ENCODE peak calls at places on chromosomes 12 and 14, in nine cellular contexts. A is A549, F is gastrocnemius medialis, K is testis, Y is right lobe of liver, V is breast epithelium, M is adrenal gland, G is IMR-90, H is uterus. P is an unnamed sample. For H3K4me1, the result is how much of the 10 kb centered on the place peaks cover.

GRCh38 chr12:31106101-31106803 is 32.6 kb downstream of the DDX11 start:
- DNase-seq in A (no peak), F (no peak), K (no peak), Y (no peak), V (no peak), M (no peak), G (no peak), H (no peak), P (no peak)

GRCh38 chr14:22213110-22213509 is 375.9 kb downstream of the DAD1 start:
- DNase-seq in A (no peak), F (no peak), K (no peak), Y (no peak), V (no peak), M (no peak), G (peak), H (no peak), P (no peak)

GRCh38 chr12:107449891-107450290 is 235.7 kb upstream of the PWP1 start:
- DNase-seq in A (no peak), F (no peak), K (no peak), Y (no peak), V (no peak), M (no peak), G (peak), H (no peak), P (no peak)

GRCh38 chr12:3145036-3145435 is 67.9 kb downstream of the TSPAN9 start:
- DNase-seq in A (no peak), F (no peak), K (peak), Y (peak), V (no peak), M (peak), G (no peak), H (no peak), P (peak)

GRCh38 chr12:132124766-132125425 is 19.2 kb downstream of the DDX51 start:
- DNase-seq in A (no peak), F (no peak), K (peak), Y (no peak), V (no peak), M (no peak), G (no peak), H (no peak), P (no peak)

GRCh38 chr12:27343255-27344000 is 10.8 kb downstream of the BMAL2 start:
- DNase-seq in A (peak), F (no peak), K (no peak), Y (no peak), V (no peak), M (no peak), G (peak), H (no peak), P (no peak)

GRCh38 chr12:58169826-58170225 is 228.5 kb downstream of the ATP23 start:
- DNase-seq in A (no peak), F (no peak), K (no peak), Y (no peak), V (no peak), M (no peak), G (no peak), H (no peak), P (no peak)

GRCh38 chr12:111942557-111942956 is 70.4 kb downstream of the TMEM116 start:
- DNase-seq in A (peak), F (no peak), K (no peak), Y (no peak), V (no peak), M (peak), G (peak), H (no peak), P (no peak)

GRCh38 chr12:127272864-127273263 is 994.1 kb upstream of the TMEM132C start:
- DNase-seq in A (no peak), F (no peak), K (no peak), Y (no peak), V (no peak), M (no peak), G (peak), H (no peak), P (no peak)

GRCh38 chr12:130115646-130116045 is 46.6 kb upstream of the FZD10 start:
- DNase-seq in A (no peak), F (no peak), K (no peak), Y (no peak), V (no peak), M (no peak), G (no peak), H (no peak), P (no peak)

GRCh38 chr14:49594347-49595089 is 4.2 kb upstream of the LRR1 start:
- DNase-seq in A (peak), F (no peak), K (no peak), Y (peak), V (no peak), M (peak), G (peak), H (no peak), P (no peak)

GRCh38 chr14:50955373-50956043 is 11.2 kb upstream of the PYGL start:
- DNase-seq in A (peak), F (peak), K (peak), Y (peak), V (peak), M (peak), G (peak), H (peak), P (peak)

GRCh38 chr12:50249464-50250229 is 33.7 kb downstream of the LIMA1 start:
- DNase-seq in A (no peak), F (no peak), K (no peak), Y (no peak), V (no peak), M (no peak), G (no peak), H (no peak), P (no peak)

GRCh38 chr12:25436206-25436912 is 116.7 kb downstream of the LMNTD1 start:
- DNase-seq in A (peak), F (no peak), K (peak), Y (no peak), V (no peak), M (peak), G (peak), H (peak), P (no peak)

GRCh38 chr12:27779416-27779815 is 617 bp upstream of the KLHL42 start:
- DNase-seq in A (peak), F (no peak), K (peak), Y (no peak), V (no peak), M (peak), G (no peak), H (peak), P (peak)

GRCh38 chr12:106157802-106158201 is 19.0 kb upstream of the NUAK1 start:
- DNase-seq in A (no peak), F (no peak), K (no peak), Y (no peak), V (no peak), M (no peak), G (no peak), H (no peak), P (no peak)

GRCh38 chr14:68978550-68978911 is 571 bp downstream of the ACTN1 start:
- DNase-seq in A (no peak), F (peak), K (peak), Y (peak), V (peak), M (peak), G (no peak), H (peak), P (peak)

GRCh38 chr14:69318241-69318640 is 58.3 kb downstream of the GALNT16 start:
- DNase-seq in A (no peak), F (no peak), K (no peak), Y (no peak), V (no peak), M (peak), G (peak), H (peak), P (no peak)

GRCh38 chr12:29711381-29711780 is 72.4 kb downstream of the TMTC1 start:
- DNase-seq in A (no peak), F (no peak), K (no peak), Y (no peak), V (no peak), M (no peak), G (no peak), H (no peak), P (no peak)

GRCh38 chr14:52329678-52330376 is 15.7 kb downstream of the PTGER2 start:
- DNase-seq in A (no peak), F (no peak), K (no peak), Y (no peak), V (no peak), M (no peak), G (no peak), H (no peak), P (no peak)

GRCh38 chr14:64196668-64197411 is 97.3 kb downstream of the ESR2 start:
- DNase-seq in A (no peak), F (no peak), K (peak), Y (no peak), V (no peak), M (peak), G (peak), H (no peak), P (peak)

GRCh38 chr12:120439646-120440247 is 1.8 kb downstream of the COX6A1 start:
- DNase-seq in A (peak), F (peak), K (peak), Y (peak), V (peak), M (peak), G (peak), H (peak), P (no peak)

GRCh38 chr12:79782197-79782890 is 91.6 kb upstream of the PAWR start:
- DNase-seq in A (peak), F (no peak), K (no peak), Y (no peak), V (no peak), M (no peak), G (peak), H (no peak), P (no peak)

GRCh38 chr12:123670882-123671728 is at the start of gene TCTN2:
- DNase-seq in A (peak), F (peak), K (peak), Y (peak), V (peak), M (peak), G (peak), H (peak), P (peak)

GRCh38 chr14:31387091-31387490 is 33.3 kb downstream of the HEATR5A start:
- DNase-seq in A (no peak), F (no peak), K (no peak), Y (no peak), V (no peak), M (no peak), G (no peak), H (no peak), P (no peak)

GRCh38 chr14:97218336-97218712 is 421.1 kb downstream of the VRK1 start:
- DNase-seq in A (no peak), F (no peak), K (no peak), Y (no peak), V (no peak), M (no peak), G (no peak), H (no peak), P (no peak)
- H3K4me3 ChIP-seq in A (peak), F (no peak), K (peak), Y (peak), V (peak), M (no peak), G (no peak), H (no peak), P (peak)

DNA sequence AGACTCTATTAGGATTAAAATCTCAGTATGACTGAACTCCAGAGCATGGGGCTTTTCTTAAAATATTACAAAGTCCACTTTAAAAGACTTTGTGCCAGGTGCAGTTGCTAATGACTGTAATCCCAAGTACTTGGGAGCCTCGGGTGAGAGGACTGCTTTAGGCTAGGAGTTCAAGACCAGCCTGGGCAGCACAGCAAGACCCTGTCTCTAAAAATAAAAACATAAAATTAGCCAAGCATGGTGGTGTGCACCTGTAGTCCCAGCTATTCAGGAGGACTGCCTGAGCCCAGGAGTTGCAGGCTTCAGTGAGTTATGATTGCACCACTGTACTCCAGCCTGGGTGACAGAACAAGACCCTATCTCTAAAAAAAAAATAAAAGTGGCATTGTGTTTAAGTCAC is 33.2 kb downstream of the ATF7 start:
- DNase-seq in A (no peak), F (no peak), K (no peak), Y (no peak), V (no peak), M (no peak), G (no peak), H (no peak), P (no peak)
- H3K4me1 ChIP-seq in A (under half), F (half or more), K (half or more), Y (under half), V (under half), M (under half), G (under half), H (under half), P (half or more)

DNA sequence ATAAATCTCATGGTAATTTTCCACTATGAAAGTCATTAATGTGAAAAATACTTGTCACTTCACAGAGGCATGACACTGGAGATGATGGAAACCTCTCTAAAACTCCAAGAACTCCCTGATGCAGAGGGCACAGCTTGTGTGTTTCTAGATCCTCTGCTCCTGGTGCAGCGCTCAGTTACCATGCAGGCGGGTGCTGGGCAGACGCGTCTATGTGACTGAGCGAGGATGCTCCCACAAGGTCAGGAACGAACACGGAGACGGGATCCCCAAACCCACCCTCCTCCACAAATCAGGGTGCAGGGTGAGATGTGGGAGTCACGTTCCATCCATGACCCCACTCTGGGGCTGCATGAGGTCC is 81.5 kb downstream of the CCDC88C start:
- DNase-seq in A (no peak), F (no peak), K (no peak), Y (no peak), V (no peak), M (no peak), G (no peak), H (no peak), P (no peak)
- TF ChIP-seq POLR2A in A (no peak), F (no peak), K (no peak), Y (no peak), V (no peak), M (no peak), G (no peak), H (no peak), P (no peak)

DNA sequence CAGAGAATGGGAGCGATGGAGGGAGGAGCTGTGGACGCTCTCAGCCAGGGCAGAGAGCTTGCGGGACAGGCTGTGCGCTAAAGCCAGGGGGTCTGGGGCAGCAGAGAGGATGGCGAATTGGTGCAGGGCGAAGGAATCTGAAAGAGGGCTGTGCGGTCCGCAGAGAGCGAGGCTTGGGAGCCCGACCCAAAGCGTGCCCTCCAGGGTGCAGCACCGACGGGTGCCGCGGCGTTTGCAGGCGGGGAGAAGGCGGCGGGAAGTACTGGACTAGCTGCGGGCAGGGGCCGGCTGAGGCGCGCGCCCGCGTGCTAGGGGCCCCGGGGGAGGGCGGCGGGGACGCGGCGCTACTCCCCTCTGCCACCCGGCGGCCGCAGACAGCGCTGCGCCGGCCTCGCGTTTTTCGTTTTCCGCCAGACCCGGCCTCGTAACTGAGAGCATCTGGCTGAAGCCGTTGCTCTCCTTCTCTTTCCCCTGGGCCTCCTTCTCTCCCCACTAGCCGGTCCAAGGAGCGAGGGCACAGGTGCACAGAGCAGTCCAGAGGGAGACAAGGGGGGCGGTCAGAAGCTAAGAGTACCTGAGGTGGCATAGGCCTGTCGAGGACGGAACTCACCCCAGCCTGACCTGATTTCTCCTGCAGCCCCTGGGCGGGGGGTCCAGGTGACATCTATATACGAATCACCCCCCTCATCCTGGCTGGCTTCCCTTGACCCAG is 24.9 kb downstream of the SLC6A12 start:
- DNase-seq in A (peak), F (no peak), K (peak), Y (no peak), V (no peak), M (peak), G (peak), H (no peak), P (peak)
- H3K4me3 ChIP-seq in A (peak), F (peak), K (peak), Y (peak), V (peak), M (no peak), G (peak), H (peak), P (peak)

P was measured in heart left ventricle.